ENCODE peak calls at places on chromosomes 1 and 21, in seven cellular contexts. Z is stimulated activated CD8-positive, alpha-beta memory T cell treated with anti-CD3 and anti-CD28 coated beads, Interleukin-2, amount 100 ng/mL, for 1 hour; C is GF-D8; O is non-pigmented ciliary epithelial cell; U is head of caudate nucleus; S is MV-4-11; M is GM12865. J is an unnamed sample.

GRCh38 chr21:27505516-27505915 is 538.6 kb upstream of the ADAMTS5 start:
- DNase-seq in Z (no peak), C (no peak), O (no peak), U (no peak), S (no peak), M (no peak), J (no peak)

GRCh38 chr1:154431586-154432373 is 26.6 kb downstream of the IL6R start:
- DNase-seq in Z (no peak), C (no peak), O (peak; percentile 90), U (no peak), S (peak; percentile 89), M (no peak), J (no peak)

GRCh38 chr1:67688526-67689219 is 3.7 kb downstream of the GADD45A start:
- DNase-seq in Z (no peak), C (peak; percentile 97), O (no peak), U (no peak), S (peak; percentile 59), M (no peak), J (no peak)

GRCh38 chr1:108889706-108890105 is 12.9 kb downstream of the GPSM2 start:
- DNase-seq in Z (no peak), C (no peak), O (no peak), U (no peak), S (no peak), M (no peak), J (no peak)

GRCh38 chr1:41811051-41811795 is 107.5 kb downstream of the HIVEP3 start:
- DNase-seq in Z (no peak), C (no peak), O (no peak), U (no peak), S (peak; percentile 88), M (peak; percentile 50), J (no peak)

GRCh38 chr21:15071012-15071411 is 6.2 kb upstream of the NRIP1 start:
- DNase-seq in Z (no peak), C (no peak), O (no peak), U (no peak), S (no peak), M (no peak), J (no peak)

GRCh38 chr1:177858222-177858894 is 111.5 kb downstream of the SEC16B start:
- DNase-seq in Z (no peak), C (no peak), O (no peak), U (no peak), S (no peak), M (peak; percentile 43), J (no peak)

GRCh38 chr1:171434717-171435346 is 50.5 kb upstream of the PRRC2C start:
- DNase-seq in Z (no peak), C (peak; percentile 28), O (peak; percentile 70), U (no peak), S (peak; percentile 86), M (no peak), J (no peak)

GRCh38 chr21:45405819-45406762 is 1.1 kb downstream of the COL18A1 start:
- DNase-seq in Z (no peak), C (no peak), O (no peak), U (no peak), S (no peak), M (no peak), J (no peak)

GRCh38 chr1:2921970-2922686 is 99.1 kb upstream of the ACTRT2 start:
- DNase-seq in Z (no peak), C (no peak), O (no peak), U (peak; percentile 66), S (no peak), M (peak; percentile 4), J (peak; percentile 74)

GRCh38 chr1:18411820-18412641 is 68.7 kb upstream of the KLHDC7A start:
- DNase-seq in Z (no peak), C (no peak), O (no peak), U (no peak), S (no peak), M (no peak), J (no peak)

GRCh38 chr1:166069390-166069789 is 97.4 kb downstream of the FAM78B start:
- DNase-seq in Z (no peak), C (no peak), O (no peak), U (no peak), S (peak; percentile 9), M (no peak), J (no peak)

GRCh38 chr1:56645663-56646330 is 683 bp downstream of the PRKAA2 start:
- DNase-seq in Z (no peak), C (no peak), O (no peak), U (peak; percentile 62), S (no peak), M (no peak), J (no peak)

GRCh38 chr1:65377496-65378268 is 42.8 kb upstream of the LEPR start:
- DNase-seq in Z (no peak), C (no peak), O (no peak), U (no peak), S (no peak), M (no peak), J (no peak)

GRCh38 chr1:153697873-153698647 is 19.6 kb downstream of the NPR1 start:
- DNase-seq in Z (no peak), C (no peak), O (no peak), U (peak; percentile 52), S (no peak), M (peak; percentile 18), J (no peak)

GRCh38 chr21:33101300-33102005 is 31.5 kb downstream of the OLIG1 start:
- DNase-seq in Z (no peak), C (no peak), O (no peak), U (no peak), S (peak; percentile 79), M (peak; percentile 13), J (no peak)

GRCh38 chr21:45981641-45982255 is at the start of gene COL6A1:
- DNase-seq in Z (no peak), C (no peak), O (no peak), U (peak; percentile 63), S (peak; percentile 12), M (no peak), J (peak; percentile 66)

GRCh38 chr1:243939167-243939848 is 89.3 kb upstream of the AKT3 start:
- DNase-seq in Z (no peak), C (no peak), O (no peak), U (no peak), S (no peak), M (no peak), J (no peak)

GRCh38 chr1:61442456-61443013 is 282.4 kb downstream of the TM2D1 start:
- DNase-seq in Z (no peak), C (no peak), O (no peak), U (no peak), S (no peak), M (no peak), J (no peak)

J was measured in 8988T.